ENCODE peak calls at places on chromosomes 11 and 22, in seven cellular contexts. F, W, L, X, O, J and N are unnamed samples.

GRCh38 chr11:8807544-8808225 is 103.3 kb upstream of the AKIP1 start:
- DNase-seq in F (peak), W (no peak), L (peak), X (no peak), O (no peak), J (no peak), N (no peak)

GRCh38 chr11:69546735-69547370 is 65.4 kb downstream of the LINC01488 start:
- DNase-seq in F (no peak), W (no peak), L (no peak), X (no peak), O (no peak), J (no peak), N (no peak)

GRCh38 chr11:2590951-2591754 is 108.6 kb downstream of the KCNQ1OT1 start:
- DNase-seq in F (no peak), W (no peak), L (no peak), X (no peak), O (no peak), J (no peak), N (no peak)

GRCh38 chr11:114191893-114192292 is 104.3 kb upstream of the NNMT start:
- DNase-seq in F (no peak), W (no peak), L (no peak), X (no peak), O (no peak), J (no peak), N (no peak)

GRCh38 chr11:2213384-2213842 is 41.8 kb upstream of the TH start:
- DNase-seq in F (peak), W (no peak), L (no peak), X (peak), O (peak), J (no peak), N (peak)

GRCh38 chr22:50570861-50571260 is 7.4 kb downstream of the CPT1B start:
- DNase-seq in F (no peak), W (no peak), L (no peak), X (no peak), O (no peak), J (no peak), N (no peak)

GRCh38 chr11:21343204-21343603 is 673.8 kb downstream of the NELL1 start:
- DNase-seq in F (no peak), W (no peak), L (no peak), X (peak), O (no peak), J (no peak), N (no peak)

GRCh38 chr22:25908212-25908611 is 166.2 kb downstream of the MYO18B start:
- DNase-seq in F (no peak), W (no peak), L (no peak), X (no peak), O (no peak), J (no peak), N (no peak)

GRCh38 chr11:87600938-87601337 is 563.2 kb downstream of the TMEM135 start:
- DNase-seq in F (no peak), W (no peak), L (no peak), X (peak), O (no peak), J (no peak), N (no peak)

GRCh38 chr22:45425531-45426265 is 12.2 kb downstream of the RIBC2 start:
- DNase-seq in F (no peak), W (no peak), L (no peak), X (no peak), O (no peak), J (no peak), N (no peak)

GRCh38 chr11:57310630-57311086 is 14.1 kb downstream of the TNKS1BP1 start:
- DNase-seq in F (no peak), W (no peak), L (peak), X (peak), O (no peak), J (peak), N (no peak)

GRCh38 chr11:47918882-47919495 is 61.4 kb upstream of the PTPRJ start:
- DNase-seq in F (no peak), W (no peak), L (peak), X (no peak), O (no peak), J (no peak), N (no peak)

GRCh38 chr22:23752090-23752691 is 1.3 kb upstream of the ZNF70 start:
- DNase-seq in F (no peak), W (no peak), L (no peak), X (peak), O (no peak), J (no peak), N (peak)

GRCh38 chr11:114059984-114060401 is 482 bp downstream of the ZBTB16 start:
- DNase-seq in F (peak), W (no peak), L (no peak), X (peak), O (no peak), J (no peak), N (no peak)

GRCh38 chr11:64765841-64766682 is 6.3 kb upstream of the PYGM start:
- DNase-seq in F (no peak), W (no peak), L (no peak), X (no peak), O (no peak), J (no peak), N (no peak)

GRCh38 chr11:68122936-68123539 is 1.9 kb upstream of the CHKA start:
- DNase-seq in F (no peak), W (no peak), L (no peak), X (no peak), O (no peak), J (no peak), N (no peak)

GRCh38 chr11:134642206-134642605 is 230.2 kb upstream of the B3GAT1 start:
- DNase-seq in F (no peak), W (no peak), L (no peak), X (no peak), O (no peak), J (no peak), N (no peak)

GRCh38 chr22:40580631-40581030 is 55.9 kb downstream of the MRTFA start:
- DNase-seq in F (no peak), W (no peak), L (no peak), X (no peak), O (no peak), J (no peak), N (no peak)

GRCh38 chr11:47864910-47865309 is 16.8 kb upstream of the NUP160 start:
- DNase-seq in F (no peak), W (no peak), L (peak), X (no peak), O (no peak), J (no peak), N (no peak)

GRCh38 chr11:88320149-88320559 is 17.4 kb downstream of the CTSC start:
- DNase-seq in F (no peak), W (no peak), L (peak), X (peak), O (no peak), J (no peak), N (no peak)

GRCh38 chr11:124070906-124071621 is 29.9 kb upstream of the OR10G7 start:
- DNase-seq in F (peak), W (no peak), L (peak), X (peak), O (peak), J (peak), N (peak)

GRCh38 chr11:68449951-68450350 is 10.6 kb upstream of the PPP6R3 start:
- DNase-seq in F (no peak), W (no peak), L (no peak), X (no peak), O (no peak), J (no peak), N (no peak)

GRCh38 chr11:71948314-71949027 is 19.6 kb downstream of the RNF121 start:
- DNase-seq in F (no peak), W (no peak), L (no peak), X (no peak), O (no peak), J (no peak), N (no peak)